ENCODE peak calls at places on chromosomes 1 and 21, in four cellular contexts. N is spleen, D is body of pancreas, T is adrenal gland. K is an unnamed sample.

GRCh38 chr1:30241681-30242080 is 481.7 kb downstream of the MATN1 start:
- DNase-seq in N (no peak), D (no peak), T (no peak), K (no peak)

GRCh38 chr1:18557621-18558465 is 72.8 kb upstream of the PAX7 start:
- DNase-seq in N (no peak), D (peak; percentile 63), T (no peak), K (no peak)

GRCh38 chr1:66460776-66461175 is 73.2 kb upstream of the SGIP1 start:
- DNase-seq in N (no peak), D (no peak), T (no peak), K (no peak)

GRCh38 chr1:161709373-161709772 is 2.3 kb downstream of the FCRLA start:
- DNase-seq in N (no peak), D (no peak), T (no peak), K (no peak)

GRCh38 chr1:30613188-30613587 is 110.2 kb downstream of the MATN1 start:
- DNase-seq in N (no peak), D (no peak), T (no peak), K (no peak)

GRCh38 chr1:28781305-28781704 is 30.7 kb upstream of the OPRD1 start:
- DNase-seq in N (no peak), D (no peak), T (no peak), K (no peak)

GRCh38 chr21:42006765-42007164 is 3.4 kb downstream of the ZBTB21 start:
- DNase-seq in N (no peak), D (no peak), T (no peak), K (no peak)

GRCh38 chr1:223519116-223519515 is 125.9 kb downstream of the CCDC185 start:
- DNase-seq in N (no peak), D (no peak), T (no peak), K (no peak)

GRCh38 chr21:26954591-26955214 is 12.2 kb downstream of the ADAMTS5 start:
- DNase-seq in N (no peak), D (no peak), T (no peak), K (no peak)

GRCh38 chr1:50970927-50971582 is 1.0 kb downstream of the CDKN2C start:
- DNase-seq in N (no peak), D (no peak), T (no peak), K (no peak)

GRCh38 chr1:119653135-119653838 is 5.2 kb upstream of the ZNF697 start:
- DNase-seq in N (no peak), D (no peak), T (no peak), K (no peak)

GRCh38 chr21:30425826-30426225 is at the start of gene KRTAP13-3:
- DNase-seq in N (no peak), D (no peak), T (no peak), K (no peak)

GRCh38 chr21:45084121-45084520 is 9.7 kb downstream of the ADARB1 start:
- DNase-seq in N (no peak), D (no peak), T (no peak), K (peak; percentile 44)
- H3K4me1 ChIP-seq in N (peaks cover 87% of the 10 kb centered on the region), D (no peaks in the 10 kb centered on the region), T (no peaks in the 10 kb centered on the region), K (no peaks in the 10 kb centered on the region)

DNA sequence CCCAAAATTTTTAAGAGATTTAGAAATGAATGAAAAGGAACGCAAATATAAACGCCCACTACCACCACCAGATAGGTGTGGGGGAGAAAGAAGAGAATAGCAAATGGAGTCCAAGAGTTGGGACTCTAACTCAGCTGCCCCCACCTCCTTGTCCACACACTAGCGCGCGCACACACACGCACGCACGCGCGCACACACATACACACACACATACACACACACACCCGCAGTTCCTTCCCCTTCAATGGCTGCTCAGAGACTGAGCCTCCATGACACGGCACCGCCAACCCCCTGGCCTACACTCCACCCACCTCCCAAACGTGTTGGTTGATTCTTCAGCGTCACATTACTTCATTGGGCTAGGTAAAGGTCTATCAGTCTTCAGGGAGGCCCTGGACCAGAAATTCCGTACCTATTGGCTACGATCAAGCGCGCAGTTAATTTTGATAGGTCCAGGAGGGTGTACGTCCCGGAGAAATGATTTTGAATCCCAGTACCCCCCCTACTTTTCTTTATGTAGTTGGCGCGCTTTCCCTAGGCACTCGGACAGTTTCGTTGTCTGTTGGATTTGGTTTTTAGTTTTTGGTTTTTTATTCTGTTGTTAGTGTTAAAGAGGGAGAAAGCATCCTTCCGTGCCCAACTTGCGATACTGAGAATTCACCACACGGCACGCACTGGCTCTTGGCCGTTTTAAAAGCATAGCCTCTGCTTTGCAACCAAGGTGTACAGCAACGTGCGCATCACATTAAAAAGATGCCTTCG is at the start of gene ANP32E:
- DNase-seq in N (peak; percentile 97), D (peak; percentile 98), T (peak; percentile 94), K (peak; percentile 98)
- TF ChIP-seq POLR2A in N (peak; percentile 64), D (peak; percentile 96), T (peak; percentile 82), K (peak; percentile 81)

DNA sequence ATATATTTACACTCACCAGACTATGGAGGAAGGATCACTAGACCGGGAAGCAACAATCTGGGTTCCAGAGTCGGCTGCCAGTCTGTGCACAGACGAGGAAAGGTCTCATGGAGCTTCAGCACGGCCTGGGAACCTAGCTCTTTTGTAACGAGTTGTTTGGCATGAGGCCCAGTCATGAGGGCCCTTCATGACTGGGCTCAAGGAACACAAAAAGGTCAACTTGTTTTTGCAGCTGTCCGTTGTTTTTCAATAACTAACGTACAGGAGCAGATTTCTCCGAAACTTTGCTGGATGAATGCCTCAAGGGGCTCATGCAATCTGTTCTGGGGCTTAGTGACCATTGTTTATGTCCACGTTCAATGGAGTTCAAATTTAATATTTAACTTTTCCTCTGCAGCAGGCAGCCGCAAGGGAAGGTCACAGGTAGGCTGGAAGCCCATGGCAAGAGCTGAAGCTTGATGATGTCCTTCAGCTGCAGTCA is 5.9 kb upstream of the STUM start:
- DNase-seq in N (no peak), D (peak; percentile 72), T (no peak), K (peak; percentile 61)
- H3K4me1 ChIP-seq in N (peaks cover 3% of the 10 kb centered on the region), D (peaks cover 22% of the 10 kb centered on the region), T (peaks cover 3% of the 10 kb centered on the region), K (no peaks in the 10 kb centered on the region)

DNA sequence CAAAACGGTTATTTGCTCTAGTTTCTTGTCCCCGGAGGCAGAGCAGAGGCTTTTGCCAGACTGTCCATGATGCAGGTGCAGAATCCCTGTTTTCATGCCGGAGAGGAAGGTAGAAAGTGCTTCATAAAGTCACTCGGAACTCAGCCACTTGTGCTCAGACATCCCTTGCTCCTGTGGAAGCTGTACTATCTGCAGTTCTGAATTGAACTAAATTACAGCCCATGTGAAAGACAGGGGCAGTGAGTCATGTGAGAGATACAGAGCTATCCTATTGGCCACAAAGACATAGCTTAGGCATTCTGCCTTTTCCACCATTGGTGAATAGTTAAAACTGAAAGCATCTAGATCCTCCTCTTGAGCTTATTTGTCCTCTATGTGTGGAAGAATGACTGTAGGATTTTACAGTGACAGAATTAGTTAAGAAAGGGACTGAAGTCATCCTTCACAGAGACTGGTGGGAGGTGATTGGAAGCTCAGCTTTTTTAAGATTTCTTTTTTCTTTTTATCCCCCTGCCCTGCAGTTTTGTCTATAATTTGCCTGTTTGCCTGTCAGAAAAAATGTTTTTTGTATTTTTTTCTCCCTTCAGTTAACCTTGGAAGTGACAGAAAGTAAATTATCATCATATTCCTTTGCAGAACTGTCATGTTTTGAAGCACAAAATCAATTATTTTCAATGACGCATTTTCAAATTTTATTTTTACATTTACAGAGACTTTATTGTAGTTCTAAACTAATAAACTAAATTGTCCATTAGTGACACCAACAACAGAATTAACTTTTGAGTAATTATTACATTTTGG is 298.6 kb downstream of the PTPRC start:
- DNase-seq in N (no peak), D (peak; percentile 71), T (peak; percentile 54), K (peak; percentile 45)
- TF ChIP-seq POLR2A in N (peak; percentile 80), D (peak; percentile 83), T (peak; percentile 82), K (peak; percentile 56)

DNA sequence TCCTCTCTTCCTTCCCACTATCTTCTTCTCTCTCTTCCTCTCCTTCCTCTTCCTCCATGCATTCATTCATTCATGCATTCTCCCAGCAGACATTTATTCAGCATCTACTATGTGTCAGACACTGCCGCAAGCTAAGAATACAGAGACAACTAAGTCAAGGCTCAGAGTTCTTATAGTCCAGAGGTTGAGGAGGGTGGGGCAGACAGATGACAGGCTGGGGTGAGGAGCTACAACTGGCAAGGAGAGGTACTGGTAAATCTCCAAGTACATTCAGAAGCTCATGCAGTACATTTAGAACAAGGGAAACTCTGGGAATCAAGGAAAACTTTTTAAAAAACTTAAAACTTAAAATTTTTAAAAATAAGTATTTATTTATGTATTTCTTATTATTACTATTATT is 56.4 kb upstream of the FMOD start:
- DNase-seq in N (no peak), D (no peak), T (no peak), K (peak; percentile 66)
- H3K4me1 ChIP-seq in N (peaks cover 16% of the 10 kb centered on the region), D (no peaks in the 10 kb centered on the region), T (peaks cover 28% of the 10 kb centered on the region), K (peaks cover 7% of the 10 kb centered on the region)

GRCh38 chr1:171343727-171344472 is 29.9 kb downstream of the FMO4 start:
- DNase-seq in N (no peak), D (peak; percentile 18), T (peak; percentile 38), K (peak; percentile 51)
- TF ChIP-seq POLR2A in N (no peak), D (no peak), T (no peak), K (no peak)